ENCODE peak calls at places on chromosome 2, in seven cellular contexts. M is effector memory CD4-positive, alpha-beta T cell; X is ascending aorta; N is IMR-90; C is heart left ventricle; Z is ovary; O is fibroblast of lung. Q is an unnamed sample. For H3K9me3, the result is how much of the 10 kb centered on the place peaks cover.

GRCh38 chr2:201858781-201859180 is 52.4 kb downstream of the CDK15 start:
- DNase-seq in Z (peak), O (peak), C (no peak), N (peak), M (no peak), X (no peak), Q (no peak)

GRCh38 chr2:97720746-97721145 is 7.4 kb downstream of the ZAP70 start:
- DNase-seq in X (no peak), O (no peak), C (no peak), N (no peak), Z (no peak), M (no peak), Q (no peak)

GRCh38 chr2:229810786-229811185 is 96.4 kb upstream of the DNER start:
- DNase-seq in X (no peak), C (no peak), Z (no peak), M (no peak), N (peak), O (peak), Q (no peak)

GRCh38 chr2:89833780-89834117 is 1142.3 kb downstream of the RPIA start:
- DNase-seq in N (peak), C (no peak), O (peak), Z (no peak), X (no peak), M (no peak), Q (no peak)

GRCh38 chr2:42906557-42907380 is 114.4 kb upstream of the HAAO start:
- DNase-seq in N (peak), C (peak), M (no peak), O (peak), Z (peak), X (peak), Q (no peak)

GRCh38 chr2:18045230-18045629 is 166.8 kb downstream of the KCNS3 start:
- DNase-seq in N (no peak), X (no peak), M (no peak), C (no peak), O (no peak), Z (no peak), Q (no peak)

GRCh38 chr2:84836215-84836614 is 44.7 kb downstream of the TRABD2A start:
- DNase-seq in N (no peak), O (no peak), Z (no peak), M (no peak), C (no peak), X (no peak), Q (no peak)

GRCh38 chr2:146312899-146313298 is 1531.9 kb upstream of the ACVR2A start:
- DNase-seq in O (peak), C (no peak), M (no peak), N (peak), Z (no peak), X (no peak), Q (no peak)

GRCh38 chr2:151922845-151923666 is 94.8 kb upstream of the ARL5A start:
- DNase-seq in X (peak), M (no peak), O (no peak), C (peak), N (no peak), Z (no peak), Q (peak)

GRCh38 chr2:238098854-238099708 is 1.1 kb upstream of the ESPNL start:
- DNase-seq in Z (no peak), M (no peak), N (no peak), O (no peak), C (no peak), X (peak), Q (no peak)

GRCh38 chr2:178072383-178073301 is at the start of gene PDE11A:
- DNase-seq in Z (peak), O (peak), X (peak), M (no peak), N (peak), C (peak), Q (peak)

GRCh38 chr2:119790466-119790865 is 30.7 kb downstream of the PTPN4 start:
- DNase-seq in M (no peak), Z (no peak), N (no peak), O (no peak), X (no peak), C (no peak), Q (no peak)
- H3K9me3 ChIP-seq in M (under half), Z (under half), N (under half), O (under half), X (under half), C (under half), Q (half or more)

GRCh38 chr2:195695002-195695631 is 38.1 kb downstream of the SLC39A10 start:
- DNase-seq in X (no peak), M (no peak), C (no peak), O (no peak), N (no peak), Z (no peak), Q (no peak)
- H3K9me3 ChIP-seq in X (under half), M (under half), C (half or more), O (under half), N (under half), Z (under half), Q (under half)

DNA sequence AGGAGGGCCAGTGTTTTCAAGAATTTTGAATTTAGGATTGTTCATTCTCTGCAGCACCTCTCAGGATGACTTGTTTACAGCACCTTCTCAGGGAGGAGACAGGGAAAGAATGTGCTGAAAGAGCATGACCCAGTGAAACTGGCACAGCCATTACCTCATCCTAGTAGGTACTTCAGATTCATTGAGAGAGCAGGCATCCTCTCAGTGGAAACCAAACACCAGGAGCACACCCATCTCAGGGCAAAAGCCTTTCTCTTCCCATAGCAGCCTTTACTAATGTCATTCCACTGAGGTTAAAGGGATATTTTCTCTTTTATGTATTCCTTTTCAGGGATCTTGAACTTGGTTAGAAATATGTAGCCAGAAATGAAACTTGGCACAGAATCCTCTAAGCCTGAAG is 2.6 kb downstream of the MAP2 start:
- DNase-seq in Z (no peak), X (no peak), C (no peak), M (no peak), O (peak), N (no peak), Q (no peak)
- H3K9me3 ChIP-seq in Z (under half), X (under half), C (under half), M (under half), O (under half), N (under half), Q (under half)

DNA sequence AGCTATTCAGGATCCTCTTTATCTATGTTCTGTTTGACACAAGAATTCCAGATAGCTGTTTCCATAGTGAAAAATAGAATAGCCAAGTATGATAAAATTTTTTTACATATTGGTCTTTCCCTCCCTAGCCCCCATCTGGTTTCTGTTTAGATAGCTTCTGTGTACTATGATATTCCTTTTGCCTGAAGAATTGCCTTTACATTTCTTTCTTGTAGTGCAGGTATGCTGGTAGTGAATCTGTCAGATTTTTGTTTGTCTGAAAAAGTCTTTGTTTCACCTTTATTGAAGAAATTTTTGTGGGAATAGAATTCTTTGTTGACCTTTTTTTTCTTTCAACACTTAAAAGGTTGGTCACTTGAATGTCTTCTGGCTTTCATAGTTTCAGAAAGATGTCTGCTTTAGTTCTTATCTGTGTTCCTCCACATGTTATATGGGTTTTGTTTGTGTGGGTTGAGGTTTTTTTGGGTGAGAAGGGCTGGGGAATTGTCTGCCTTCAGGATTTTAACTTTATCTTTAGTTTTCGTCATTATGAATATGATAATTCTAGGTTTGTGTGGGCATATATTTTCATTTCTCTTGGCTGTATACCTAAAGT is 29.9 kb upstream of the FBLN7 start:
- DNase-seq in O (no peak), N (no peak), M (no peak), Z (no peak), X (no peak), C (no peak), Q (no peak)
- H3K9me3 ChIP-seq in O (under half), N (under half), M (under half), Z (under half), X (under half), C (under half), Q (under half)

DNA sequence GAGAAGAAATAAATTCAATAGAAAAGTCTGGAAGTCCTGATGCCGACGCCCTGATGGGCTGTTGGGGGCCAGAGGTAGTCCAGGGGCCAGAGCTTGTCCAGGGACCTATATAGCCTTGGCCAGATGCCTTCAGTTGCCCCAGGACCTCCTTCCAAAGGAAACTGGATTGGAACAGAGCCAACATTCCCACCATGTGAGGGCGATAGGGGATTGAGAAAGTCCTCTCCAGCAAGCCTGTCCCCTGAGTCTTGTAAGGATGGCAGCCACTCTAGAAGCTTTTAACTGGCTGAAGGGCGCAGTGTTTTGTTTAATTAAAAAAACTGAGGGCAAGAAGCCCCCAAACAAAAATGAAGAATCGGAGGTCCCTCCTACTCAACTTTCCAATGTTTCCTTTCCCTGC is 54.9 kb upstream of the CDCA7 start:
- DNase-seq in X (no peak), C (no peak), N (no peak), O (no peak), Z (no peak), M (no peak), Q (no peak)
- H3K9me3 ChIP-seq in X (under half), C (under half), N (under half), O (under half), Z (under half), M (under half), Q (half or more)

Q was measured in left lung.